ENCODE peak calls at places on chromosomes 11 and 22, in eight cellular contexts. One of them, this sample, is unnamed.

GRCh38 chr22:40203568-40203967 is 25.8 kb downstream of the TNRC6B start:
- DNase-seq in left ventricle myocardium inferior: no peak
- DNase-seq in activated CD4-positive, alpha-beta T cell treated with anti-CD3 and anti-CD28 coated beads, Interleukin-2, amount 50 U/mL, for 24 hours: no peak
- DNase-seq in hypothalamus: no peak
- DNase-seq in nephron progenitor cell: no peak
- DNase-seq in NCI-H1694 treated with DMSO at 0.1 percent for 48 hours: no peak
- DNase-seq in pancreas: no peak
- DNase-seq in nucleus accumbens: no peak
- DNase-seq in this sample: no peak

GRCh38 chr11:37089439-37089838 is 491.4 kb upstream of the RAG2 start:
- DNase-seq in nucleus accumbens: no peak
- DNase-seq in pancreas: no peak
- DNase-seq in nephron progenitor cell: no peak
- DNase-seq in left ventricle myocardium inferior: no peak
- DNase-seq in activated CD4-positive, alpha-beta T cell treated with anti-CD3 and anti-CD28 coated beads, Interleukin-2, amount 50 U/mL, for 24 hours: no peak
- DNase-seq in hypothalamus: no peak
- DNase-seq in NCI-H1694 treated with DMSO at 0.1 percent for 48 hours: no peak
- DNase-seq in this sample: no peak

GRCh38 chr22:35726933-35727332 is 9.3 kb downstream of the APOL5 start:
- DNase-seq in hypothalamus: no peak
- DNase-seq in pancreas: no peak
- DNase-seq in nephron progenitor cell: no peak
- DNase-seq in left ventricle myocardium inferior: no peak
- DNase-seq in NCI-H1694 treated with DMSO at 0.1 percent for 48 hours: no peak
- DNase-seq in nucleus accumbens: no peak
- DNase-seq in activated CD4-positive, alpha-beta T cell treated with anti-CD3 and anti-CD28 coated beads, Interleukin-2, amount 50 U/mL, for 24 hours: no peak
- DNase-seq in this sample: no peak

GRCh38 chr11:279966-280761 is 2.0 kb downstream of the NLRP6 start:
- DNase-seq in left ventricle myocardium inferior: no peak
- DNase-seq in pancreas: peak; percentile 92
- DNase-seq in NCI-H1694 treated with DMSO at 0.1 percent for 48 hours: no peak
- DNase-seq in nucleus accumbens: no peak
- DNase-seq in activated CD4-positive, alpha-beta T cell treated with anti-CD3 and anti-CD28 coated beads, Interleukin-2, amount 50 U/mL, for 24 hours: no peak
- DNase-seq in nephron progenitor cell: no peak
- DNase-seq in hypothalamus: no peak
- DNase-seq in this sample: no peak

GRCh38 chr11:2694995-2695939 is 4.5 kb downstream of the KCNQ1OT1 start:
- DNase-seq in left ventricle myocardium inferior: peak; percentile 2
- DNase-seq in NCI-H1694 treated with DMSO at 0.1 percent for 48 hours: no peak
- DNase-seq in nucleus accumbens: no peak
- DNase-seq in hypothalamus: no peak
- DNase-seq in pancreas: peak; percentile 13
- DNase-seq in nephron progenitor cell: no peak
- DNase-seq in activated CD4-positive, alpha-beta T cell treated with anti-CD3 and anti-CD28 coated beads, Interleukin-2, amount 50 U/mL, for 24 hours: no peak
- DNase-seq in this sample: no peak

GRCh38 chr11:120563698-120564572 is 52.4 kb downstream of the GRIK4 start:
- DNase-seq in left ventricle myocardium inferior: peak; percentile 34
- DNase-seq in nucleus accumbens: peak; percentile 84
- DNase-seq in nephron progenitor cell: peak; percentile 68
- DNase-seq in hypothalamus: peak; percentile 89
- DNase-seq in pancreas: no peak
- DNase-seq in NCI-H1694 treated with DMSO at 0.1 percent for 48 hours: no peak
- DNase-seq in activated CD4-positive, alpha-beta T cell treated with anti-CD3 and anti-CD28 coated beads, Interleukin-2, amount 50 U/mL, for 24 hours: no peak
- DNase-seq in this sample: peak; percentile 91

GRCh38 chr11:78841451-78842060 is 266.9 kb upstream of the NARS2 start:
- DNase-seq in nephron progenitor cell: peak; percentile 11
- DNase-seq in activated CD4-positive, alpha-beta T cell treated with anti-CD3 and anti-CD28 coated beads, Interleukin-2, amount 50 U/mL, for 24 hours: no peak
- DNase-seq in hypothalamus: no peak
- DNase-seq in pancreas: no peak
- DNase-seq in left ventricle myocardium inferior: no peak
- DNase-seq in nucleus accumbens: no peak
- DNase-seq in NCI-H1694 treated with DMSO at 0.1 percent for 48 hours: no peak
- DNase-seq in this sample: no peak

GRCh38 chr22:21047730-21048129 is 2.0 kb downstream of the LRRC74B start:
- DNase-seq in hypothalamus: no peak
- DNase-seq in nucleus accumbens: no peak
- DNase-seq in NCI-H1694 treated with DMSO at 0.1 percent for 48 hours: no peak
- DNase-seq in left ventricle myocardium inferior: no peak
- DNase-seq in activated CD4-positive, alpha-beta T cell treated with anti-CD3 and anti-CD28 coated beads, Interleukin-2, amount 50 U/mL, for 24 hours: no peak
- DNase-seq in pancreas: no peak
- DNase-seq in nephron progenitor cell: no peak
- DNase-seq in this sample: no peak

GRCh38 chr11:78189851-78190250 is 1.1 kb downstream of the USP35 start:
- DNase-seq in activated CD4-positive, alpha-beta T cell treated with anti-CD3 and anti-CD28 coated beads, Interleukin-2, amount 50 U/mL, for 24 hours: no peak
- DNase-seq in NCI-H1694 treated with DMSO at 0.1 percent for 48 hours: no peak
- DNase-seq in pancreas: peak; percentile 33
- DNase-seq in nephron progenitor cell: no peak
- DNase-seq in left ventricle myocardium inferior: no peak
- DNase-seq in hypothalamus: no peak
- DNase-seq in nucleus accumbens: no peak
- DNase-seq in this sample: no peak

GRCh38 chr11:57378166-57378565 is 2.8 kb downstream of the PRG3 start:
- DNase-seq in nephron progenitor cell: no peak
- DNase-seq in nucleus accumbens: no peak
- DNase-seq in left ventricle myocardium inferior: no peak
- DNase-seq in pancreas: no peak
- DNase-seq in activated CD4-positive, alpha-beta T cell treated with anti-CD3 and anti-CD28 coated beads, Interleukin-2, amount 50 U/mL, for 24 hours: no peak
- DNase-seq in NCI-H1694 treated with DMSO at 0.1 percent for 48 hours: no peak
- DNase-seq in hypothalamus: no peak
- DNase-seq in this sample: no peak

GRCh38 chr22:47835726-47836125 is 1073.3 kb downstream of the TBC1D22A start:
- DNase-seq in left ventricle myocardium inferior: no peak
- DNase-seq in NCI-H1694 treated with DMSO at 0.1 percent for 48 hours: no peak
- DNase-seq in nucleus accumbens: no peak
- DNase-seq in nephron progenitor cell: no peak
- DNase-seq in pancreas: no peak
- DNase-seq in activated CD4-positive, alpha-beta T cell treated with anti-CD3 and anti-CD28 coated beads, Interleukin-2, amount 50 U/mL, for 24 hours: no peak
- DNase-seq in hypothalamus: no peak
- DNase-seq in this sample: no peak

GRCh38 chr11:66116576-66117361 is 46.7 kb downstream of the PACS1 start:
- DNase-seq in pancreas: no peak
- DNase-seq in hypothalamus: no peak
- DNase-seq in NCI-H1694 treated with DMSO at 0.1 percent for 48 hours: no peak
- DNase-seq in nephron progenitor cell: no peak
- DNase-seq in activated CD4-positive, alpha-beta T cell treated with anti-CD3 and anti-CD28 coated beads, Interleukin-2, amount 50 U/mL, for 24 hours: no peak
- DNase-seq in left ventricle myocardium inferior: no peak
- DNase-seq in nucleus accumbens: no peak
- DNase-seq in this sample: no peak

GRCh38 chr11:128926437-128927107 is 16.1 kb downstream of the TP53AIP1 start:
- DNase-seq in left ventricle myocardium inferior: no peak
- DNase-seq in pancreas: no peak
- DNase-seq in NCI-H1694 treated with DMSO at 0.1 percent for 48 hours: no peak
- DNase-seq in nephron progenitor cell: no peak
- DNase-seq in nucleus accumbens: no peak
- DNase-seq in hypothalamus: no peak
- DNase-seq in activated CD4-positive, alpha-beta T cell treated with anti-CD3 and anti-CD28 coated beads, Interleukin-2, amount 50 U/mL, for 24 hours: no peak
- DNase-seq in this sample: no peak